ENCODE peak calls at places on chromosomes 12 and 14, in ten cellular contexts. One of them, this sample, is unnamed.

GRCh38 chr12:95096852-95097251 is 23.4 kb upstream of the NR2C1 start:
- DNase-seq in brain microvascular endothelial cell: no peak
- DNase-seq in GM23338: no peak
- DNase-seq in aorta: no peak
- DNase-seq in psoas muscle: no peak
- DNase-seq in GM23248: no peak
- DNase-seq in ascending aorta: no peak
- DNase-seq in keratinocyte: no peak
- DNase-seq in tibial artery: no peak
- DNase-seq in esophagus squamous epithelium: no peak
- DNase-seq in this sample: no peak

GRCh38 chr12:124045671-124046070 is 72.7 kb downstream of the ZNF664 start:
- DNase-seq in brain microvascular endothelial cell: no peak
- DNase-seq in GM23338: no peak
- DNase-seq in aorta: no peak
- DNase-seq in psoas muscle: no peak
- DNase-seq in GM23248: no peak
- DNase-seq in ascending aorta: no peak
- DNase-seq in keratinocyte: no peak
- DNase-seq in tibial artery: no peak
- DNase-seq in esophagus squamous epithelium: no peak
- DNase-seq in this sample: no peak

GRCh38 chr12:126510630-126511029 is 1445.4 kb downstream of the AACS start:
- DNase-seq in brain microvascular endothelial cell: no peak
- DNase-seq in GM23338: peak; percentile 14
- DNase-seq in aorta: no peak
- DNase-seq in psoas muscle: no peak
- DNase-seq in GM23248: no peak
- DNase-seq in ascending aorta: no peak
- DNase-seq in keratinocyte: no peak
- DNase-seq in tibial artery: no peak
- DNase-seq in esophagus squamous epithelium: no peak
- DNase-seq in this sample: no peak

GRCh38 chr12:104306943-104307654 is 3.6 kb downstream of the EID3 start:
- DNase-seq in brain microvascular endothelial cell: no peak
- DNase-seq in GM23338: no peak
- DNase-seq in aorta: no peak
- DNase-seq in psoas muscle: no peak
- DNase-seq in GM23248: no peak
- DNase-seq in ascending aorta: no peak
- DNase-seq in keratinocyte: no peak
- DNase-seq in tibial artery: no peak
- DNase-seq in esophagus squamous epithelium: no peak
- DNase-seq in this sample: no peak

GRCh38 chr12:106194351-106194750 is 53.5 kb downstream of the CKAP4 start:
- DNase-seq in brain microvascular endothelial cell: no peak
- DNase-seq in GM23338: no peak
- DNase-seq in aorta: no peak
- DNase-seq in psoas muscle: no peak
- DNase-seq in GM23248: no peak
- DNase-seq in ascending aorta: no peak
- DNase-seq in keratinocyte: no peak
- DNase-seq in tibial artery: no peak
- DNase-seq in esophagus squamous epithelium: no peak
- DNase-seq in this sample: no peak

GRCh38 chr14:68507544-68508081 is 285.3 kb downstream of the ZFP36L1 start:
- DNase-seq in brain microvascular endothelial cell: no peak
- DNase-seq in GM23338: no peak
- DNase-seq in aorta: no peak
- DNase-seq in psoas muscle: no peak
- DNase-seq in GM23248: no peak
- DNase-seq in ascending aorta: no peak
- DNase-seq in keratinocyte: no peak
- DNase-seq in tibial artery: no peak
- DNase-seq in esophagus squamous epithelium: no peak
- DNase-seq in this sample: no peak

GRCh38 chr12:75207338-75208083 is 2.1 kb downstream of the KCNC2 start:
- DNase-seq in brain microvascular endothelial cell: no peak
- DNase-seq in GM23338: peak; percentile 68
- DNase-seq in aorta: no peak
- DNase-seq in psoas muscle: no peak
- DNase-seq in GM23248: no peak
- DNase-seq in ascending aorta: no peak
- DNase-seq in keratinocyte: no peak
- DNase-seq in tibial artery: no peak
- DNase-seq in esophagus squamous epithelium: no peak
- DNase-seq in this sample: no peak

GRCh38 chr12:75852143-75852542 is 179.4 kb downstream of the PHLDA1 start:
- DNase-seq in brain microvascular endothelial cell: no peak
- DNase-seq in GM23338: no peak
- DNase-seq in aorta: no peak
- DNase-seq in psoas muscle: no peak
- DNase-seq in GM23248: peak; percentile 67
- DNase-seq in ascending aorta: no peak
- DNase-seq in keratinocyte: peak; percentile 68
- DNase-seq in tibial artery: no peak
- DNase-seq in esophagus squamous epithelium: no peak
- DNase-seq in this sample: peak; percentile 56

GRCh38 chr12:62249419-62249818 is 10.8 kb upstream of the USP15 start:
- DNase-seq in brain microvascular endothelial cell: no peak
- DNase-seq in GM23338: no peak
- DNase-seq in aorta: no peak
- DNase-seq in psoas muscle: no peak
- DNase-seq in GM23248: no peak
- DNase-seq in ascending aorta: no peak
- DNase-seq in keratinocyte: no peak
- DNase-seq in tibial artery: no peak
- DNase-seq in esophagus squamous epithelium: no peak
- DNase-seq in this sample: no peak

GRCh38 chr12:62251609-62251958 is 8.6 kb upstream of the USP15 start:
- DNase-seq in brain microvascular endothelial cell: no peak
- DNase-seq in GM23338: no peak
- DNase-seq in aorta: no peak
- DNase-seq in psoas muscle: no peak
- DNase-seq in GM23248: no peak
- DNase-seq in ascending aorta: no peak
- DNase-seq in keratinocyte: no peak
- DNase-seq in tibial artery: no peak
- DNase-seq in esophagus squamous epithelium: no peak
- DNase-seq in this sample: no peak

GRCh38 chr12:62252576-62252975 is 7.6 kb upstream of the USP15 start:
- DNase-seq in brain microvascular endothelial cell: no peak
- DNase-seq in GM23338: no peak
- DNase-seq in aorta: no peak
- DNase-seq in psoas muscle: no peak
- DNase-seq in GM23248: no peak
- DNase-seq in ascending aorta: no peak
- DNase-seq in keratinocyte: no peak
- DNase-seq in tibial artery: no peak
- DNase-seq in esophagus squamous epithelium: no peak
- DNase-seq in this sample: no peak

GRCh38 chr12:62248873-62249272 is 11.3 kb upstream of the USP15 start:
- DNase-seq in brain microvascular endothelial cell: peak; percentile 2
- DNase-seq in GM23338: no peak
- DNase-seq in aorta: no peak
- DNase-seq in psoas muscle: no peak
- DNase-seq in GM23248: peak; percentile 22
- DNase-seq in ascending aorta: no peak
- DNase-seq in keratinocyte: no peak
- DNase-seq in tibial artery: no peak
- DNase-seq in esophagus squamous epithelium: no peak
- DNase-seq in this sample: no peak

DNA sequence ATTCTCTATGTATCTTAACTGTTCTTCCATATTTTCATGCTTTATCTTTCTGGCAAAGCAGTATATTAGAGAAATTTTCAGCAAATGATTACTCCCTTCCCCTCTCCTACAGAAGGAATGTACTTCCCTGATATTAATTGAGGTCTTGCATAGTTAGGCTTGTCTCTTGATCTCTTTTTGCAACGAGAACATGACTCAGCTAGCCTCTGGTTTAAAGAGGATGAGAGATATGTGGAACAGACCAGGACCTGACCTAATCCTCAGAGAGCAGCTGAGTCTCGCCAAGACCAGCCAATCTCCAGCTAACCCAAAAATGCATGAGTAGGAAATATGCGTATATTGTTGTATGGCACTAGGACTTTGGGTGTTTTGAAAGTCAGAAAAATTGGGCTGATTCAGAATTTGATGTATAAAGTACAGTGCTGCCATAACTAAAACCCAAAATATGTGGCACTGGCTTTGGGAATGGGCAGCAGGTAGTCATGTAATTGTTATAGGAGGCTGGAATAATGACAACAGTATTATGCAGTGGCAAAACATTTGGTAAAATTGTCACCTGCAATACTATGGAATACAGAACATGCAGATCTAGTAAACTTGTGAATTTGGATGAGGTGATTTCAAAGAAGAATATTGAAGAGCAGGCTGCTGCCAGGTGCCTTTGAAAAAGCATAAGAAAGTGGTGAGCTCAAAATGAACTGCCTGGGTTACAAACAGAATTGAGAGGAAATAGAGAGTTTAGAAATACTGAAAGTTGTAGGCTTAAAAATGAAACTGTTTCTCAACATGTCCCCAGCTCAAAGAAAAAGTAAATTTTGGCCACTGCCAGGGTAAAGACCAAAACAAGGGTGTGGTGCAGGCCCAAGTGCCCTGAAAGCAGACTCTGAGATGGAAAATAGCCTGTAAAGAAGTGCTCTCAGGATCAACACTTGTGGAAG is 9.3 kb upstream of the USP15 start:
- DNase-seq in brain microvascular endothelial cell: peak; percentile 34
- DNase-seq in GM23338: no peak
- DNase-seq in aorta: no peak
- DNase-seq in psoas muscle: no peak
- DNase-seq in GM23248: peak; percentile 63
- DNase-seq in ascending aorta: no peak
- DNase-seq in keratinocyte: peak; percentile 62
- DNase-seq in tibial artery: peak; percentile 31
- DNase-seq in esophagus squamous epithelium: no peak
- DNase-seq in this sample: no peak
- H3K27me3 ChIP-seq in brain microvascular endothelial cell: no peaks in the 10 kb centered on the region
- H3K27me3 ChIP-seq in GM23338: no peaks in the 10 kb centered on the region
- H3K27me3 ChIP-seq in aorta: no peaks in the 10 kb centered on the region
- H3K27me3 ChIP-seq in psoas muscle: no peaks in the 10 kb centered on the region
- H3K27me3 ChIP-seq in GM23248: no peaks in the 10 kb centered on the region
- H3K27me3 ChIP-seq in ascending aorta: no peaks in the 10 kb centered on the region
- H3K27me3 ChIP-seq in keratinocyte: no peaks in the 10 kb centered on the region
- H3K27me3 ChIP-seq in tibial artery: no peaks in the 10 kb centered on the region
- H3K27me3 ChIP-seq in esophagus squamous epithelium: no peaks in the 10 kb centered on the region
- H3K27me3 ChIP-seq in this sample: no peaks in the 10 kb centered on the region

GRCh38 chr12:48135027-48135426 is 15.9 kb downstream of the PFKM start:
- DNase-seq in brain microvascular endothelial cell: no peak
- DNase-seq in GM23338: no peak
- DNase-seq in aorta: no peak
- DNase-seq in psoas muscle: no peak
- DNase-seq in GM23248: no peak
- DNase-seq in ascending aorta: no peak
- DNase-seq in keratinocyte: no peak
- DNase-seq in tibial artery: no peak
- DNase-seq in esophagus squamous epithelium: no peak
- DNase-seq in this sample: no peak
- H3K36me3 ChIP-seq in brain microvascular endothelial cell: peaks cover 55% of the 10 kb centered on the region
- H3K36me3 ChIP-seq in GM23338: peaks cover 64% of the 10 kb centered on the region
- H3K36me3 ChIP-seq in aorta: no peaks in the 10 kb centered on the region
- H3K36me3 ChIP-seq in psoas muscle: peaks cover 37% of the 10 kb centered on the region
- H3K36me3 ChIP-seq in GM23248: no peaks in the 10 kb centered on the region
- H3K36me3 ChIP-seq in ascending aorta: peaks cover 68% of the 10 kb centered on the region
- H3K36me3 ChIP-seq in keratinocyte: peaks cover 39% of the 10 kb centered on the region
- H3K36me3 ChIP-seq in tibial artery: peaks cover 78% of the 10 kb centered on the region
- H3K36me3 ChIP-seq in esophagus squamous epithelium: peaks cover 100% of the 10 kb centered on the region
- H3K36me3 ChIP-seq in this sample: peaks cover 3% of the 10 kb centered on the region

DNA sequence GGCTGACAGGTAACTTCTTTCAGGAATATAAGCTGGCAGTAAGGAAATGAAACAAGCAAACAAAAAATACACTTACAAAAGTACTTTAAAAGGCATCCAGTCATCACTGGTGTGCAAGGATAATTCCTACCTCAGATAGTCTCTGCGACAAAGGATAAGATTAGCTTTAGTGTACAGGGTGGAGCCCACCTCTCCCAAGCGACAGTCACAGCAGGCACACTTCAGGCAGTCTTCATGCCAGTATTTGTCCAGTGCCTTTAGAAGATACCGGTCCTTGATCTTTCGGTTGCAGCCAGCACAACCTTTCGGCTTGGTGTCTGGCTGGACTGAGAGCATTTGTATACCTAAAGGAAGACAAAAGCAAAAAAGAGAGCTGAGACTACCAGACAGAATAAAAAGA is 5.4 kb downstream of the LMO3 start:
- DNase-seq in brain microvascular endothelial cell: no peak
- DNase-seq in GM23338: no peak
- DNase-seq in aorta: no peak
- DNase-seq in psoas muscle: no peak
- DNase-seq in GM23248: no peak
- DNase-seq in ascending aorta: no peak
- DNase-seq in keratinocyte: no peak
- DNase-seq in tibial artery: no peak
- DNase-seq in esophagus squamous epithelium: no peak
- DNase-seq in this sample: no peak
- H3K4me3 ChIP-seq in brain microvascular endothelial cell: no peak overlapping the region
- H3K4me3 ChIP-seq in GM23338: no peak overlapping the region
- H3K4me3 ChIP-seq in aorta: no peak overlapping the region
- H3K4me3 ChIP-seq in psoas muscle: no peak overlapping the region
- H3K4me3 ChIP-seq in GM23248: no peak overlapping the region
- H3K4me3 ChIP-seq in ascending aorta: no peak overlapping the region
- H3K4me3 ChIP-seq in keratinocyte: no peak overlapping the region
- H3K4me3 ChIP-seq in tibial artery: no peak overlapping the region
- H3K4me3 ChIP-seq in esophagus squamous epithelium: no peak overlapping the region
- H3K4me3 ChIP-seq in this sample: no peak overlapping the region

GRCh38 chr14:89386214-89386886 is 30.7 kb downstream of the FOXN3 start:
- DNase-seq in brain microvascular endothelial cell: peak; percentile 41
- DNase-seq in GM23338: no peak
- DNase-seq in aorta: no peak
- DNase-seq in psoas muscle: peak; percentile 55
- DNase-seq in GM23248: peak; percentile 74
- DNase-seq in ascending aorta: peak; percentile 45
- DNase-seq in keratinocyte: no peak
- DNase-seq in tibial artery: no peak
- DNase-seq in esophagus squamous epithelium: no peak
- DNase-seq in this sample: peak; percentile 21

GRCh38 chr14:89391556-89391955 is 25.5 kb downstream of the FOXN3 start:
- DNase-seq in brain microvascular endothelial cell: no peak
- DNase-seq in GM23338: no peak
- DNase-seq in aorta: no peak
- DNase-seq in psoas muscle: no peak
- DNase-seq in GM23248: no peak
- DNase-seq in ascending aorta: no peak
- DNase-seq in keratinocyte: no peak
- DNase-seq in tibial artery: no peak
- DNase-seq in esophagus squamous epithelium: no peak
- DNase-seq in this sample: no peak

GRCh38 chr14:89391123-89391522 is 25.9 kb downstream of the FOXN3 start:
- DNase-seq in brain microvascular endothelial cell: no peak
- DNase-seq in GM23338: no peak
- DNase-seq in aorta: no peak
- DNase-seq in psoas muscle: no peak
- DNase-seq in GM23248: no peak
- DNase-seq in ascending aorta: no peak
- DNase-seq in keratinocyte: no peak
- DNase-seq in tibial artery: no peak
- DNase-seq in esophagus squamous epithelium: no peak
- DNase-seq in this sample: no peak

GRCh38 chr14:89387922-89388685 is 28.9 kb downstream of the FOXN3 start:
- DNase-seq in brain microvascular endothelial cell: no peak
- DNase-seq in GM23338: no peak
- DNase-seq in aorta: no peak
- DNase-seq in psoas muscle: no peak
- DNase-seq in GM23248: no peak
- DNase-seq in ascending aorta: peak; percentile 53
- DNase-seq in keratinocyte: no peak
- DNase-seq in tibial artery: no peak
- DNase-seq in esophagus squamous epithelium: no peak
- DNase-seq in this sample: no peak

DNA sequence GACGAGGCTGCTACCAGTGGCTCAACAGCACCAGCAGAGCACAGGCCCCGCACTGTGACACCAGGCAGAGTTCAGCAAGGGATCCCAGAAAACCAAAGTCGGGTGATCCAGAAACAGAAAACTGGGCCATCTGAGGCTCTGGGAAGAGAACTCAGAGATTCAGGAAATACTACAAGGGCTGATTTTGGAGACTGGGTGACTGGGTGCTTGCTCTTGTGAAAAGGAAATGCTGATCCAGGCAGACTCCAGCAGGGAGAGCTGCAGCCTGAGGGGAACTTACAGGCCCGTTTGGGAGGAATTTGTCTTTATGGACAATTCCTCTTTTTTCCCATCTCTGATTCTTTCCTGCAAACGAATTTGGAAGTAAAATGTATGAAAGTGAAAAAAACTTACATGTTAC is 28.2 kb downstream of the FOXN3 start:
- DNase-seq in brain microvascular endothelial cell: no peak
- DNase-seq in GM23338: peak; percentile 63
- DNase-seq in aorta: no peak
- DNase-seq in psoas muscle: no peak
- DNase-seq in GM23248: peak; percentile 40
- DNase-seq in ascending aorta: peak; percentile 55
- DNase-seq in keratinocyte: no peak
- DNase-seq in tibial artery: no peak
- DNase-seq in esophagus squamous epithelium: no peak
- DNase-seq in this sample: no peak
- H3K27me3 ChIP-seq in brain microvascular endothelial cell: no peaks in the 10 kb centered on the region
- H3K27me3 ChIP-seq in GM23338: no peaks in the 10 kb centered on the region
- H3K27me3 ChIP-seq in aorta: no peaks in the 10 kb centered on the region
- H3K27me3 ChIP-seq in psoas muscle: no peaks in the 10 kb centered on the region
- H3K27me3 ChIP-seq in GM23248: no peaks in the 10 kb centered on the region
- H3K27me3 ChIP-seq in ascending aorta: no peaks in the 10 kb centered on the region
- H3K27me3 ChIP-seq in keratinocyte: no peaks in the 10 kb centered on the region
- H3K27me3 ChIP-seq in tibial artery: no peaks in the 10 kb centered on the region
- H3K27me3 ChIP-seq in esophagus squamous epithelium: no peaks in the 10 kb centered on the region
- H3K27me3 ChIP-seq in this sample: no peaks in the 10 kb centered on the region

This sample was measured in kidney epithelial cell.